ENCODE peak calls at places on chromosome 10, in six cellular contexts. One of them, this sample, is unnamed.
A peak's percentile ranks its signal among the peaks of the same experiment; 100 is the strongest.

GRCh38 chr10:59064759-59065498 is 111.5 kb upstream of the PHYHIPL start:
- DNase-seq in hepatocyte: no peak
- DNase-seq in activated naive CD4-positive, alpha-beta T cell treated with anti-CD3 and anti-CD28 coated beads, Interleukin-2, amount 50 U/mL, for 16 hours: no peak
- DNase-seq in ACHN: no peak
- DNase-seq in fibroblast of mammary gland: no peak
- DNase-seq in heart right ventricle: no peak
- DNase-seq in this sample: no peak

GRCh38 chr10:91590142-91590903 is 42.5 kb downstream of the PPP1R3C start:
- DNase-seq in ACHN: no peak
- DNase-seq in hepatocyte: peak; percentile 58
- DNase-seq in activated naive CD4-positive, alpha-beta T cell treated with anti-CD3 and anti-CD28 coated beads, Interleukin-2, amount 50 U/mL, for 16 hours: no peak
- DNase-seq in fibroblast of mammary gland: peak; percentile 89
- DNase-seq in heart right ventricle: peak; percentile 57
- DNase-seq in this sample: peak; percentile 78

GRCh38 chr10:8181496-8182174 is 127.1 kb downstream of the GATA3 start:
- DNase-seq in fibroblast of mammary gland: no peak
- DNase-seq in heart right ventricle: no peak
- DNase-seq in hepatocyte: peak; percentile 33
- DNase-seq in ACHN: no peak
- DNase-seq in activated naive CD4-positive, alpha-beta T cell treated with anti-CD3 and anti-CD28 coated beads, Interleukin-2, amount 50 U/mL, for 16 hours: no peak
- DNase-seq in this sample: no peak

GRCh38 chr10:49608925-49609282 is 1.2 kb upstream of the SLC18A3 start:
- DNase-seq in ACHN: no peak
- DNase-seq in heart right ventricle: no peak
- DNase-seq in activated naive CD4-positive, alpha-beta T cell treated with anti-CD3 and anti-CD28 coated beads, Interleukin-2, amount 50 U/mL, for 16 hours: no peak
- DNase-seq in fibroblast of mammary gland: no peak
- DNase-seq in hepatocyte: no peak
- DNase-seq in this sample: no peak

GRCh38 chr10:74078037-74078436 is 72.6 kb downstream of the AP3M1 start:
- DNase-seq in activated naive CD4-positive, alpha-beta T cell treated with anti-CD3 and anti-CD28 coated beads, Interleukin-2, amount 50 U/mL, for 16 hours: no peak
- DNase-seq in fibroblast of mammary gland: peak; percentile 45
- DNase-seq in ACHN: peak; percentile 83
- DNase-seq in heart right ventricle: no peak
- DNase-seq in hepatocyte: no peak
- DNase-seq in this sample: no peak

GRCh38 chr10:29703276-29703675 is 68.5 kb upstream of the SVIL start:
- DNase-seq in hepatocyte: peak; percentile 58
- DNase-seq in activated naive CD4-positive, alpha-beta T cell treated with anti-CD3 and anti-CD28 coated beads, Interleukin-2, amount 50 U/mL, for 16 hours: no peak
- DNase-seq in fibroblast of mammary gland: no peak
- DNase-seq in ACHN: no peak
- DNase-seq in heart right ventricle: no peak
- DNase-seq in this sample: peak; percentile 73

GRCh38 chr10:91340613-91341362 is 69.4 kb upstream of the HECTD2 start:
- DNase-seq in hepatocyte: no peak
- DNase-seq in activated naive CD4-positive, alpha-beta T cell treated with anti-CD3 and anti-CD28 coated beads, Interleukin-2, amount 50 U/mL, for 16 hours: no peak
- DNase-seq in fibroblast of mammary gland: peak; percentile 97
- DNase-seq in heart right ventricle: no peak
- DNase-seq in ACHN: no peak
- DNase-seq in this sample: no peak

GRCh38 chr10:78552261-78552811 is 516.4 kb upstream of the ZMIZ1 start:
- DNase-seq in fibroblast of mammary gland: peak; percentile 61
- DNase-seq in ACHN: no peak
- DNase-seq in hepatocyte: peak; percentile 37
- DNase-seq in heart right ventricle: peak; percentile 45
- DNase-seq in activated naive CD4-positive, alpha-beta T cell treated with anti-CD3 and anti-CD28 coated beads, Interleukin-2, amount 50 U/mL, for 16 hours: no peak
- DNase-seq in this sample: peak; percentile 87

GRCh38 chr10:119834188-119834587 is 38.5 kb downstream of the MCMBP start:
- DNase-seq in activated naive CD4-positive, alpha-beta T cell treated with anti-CD3 and anti-CD28 coated beads, Interleukin-2, amount 50 U/mL, for 16 hours: no peak
- DNase-seq in hepatocyte: no peak
- DNase-seq in ACHN: no peak
- DNase-seq in fibroblast of mammary gland: no peak
- DNase-seq in heart right ventricle: no peak
- DNase-seq in this sample: no peak

GRCh38 chr10:71409516-71410104 is 12.9 kb downstream of the CDH23 start:
- DNase-seq in heart right ventricle: no peak
- DNase-seq in hepatocyte: no peak
- DNase-seq in fibroblast of mammary gland: no peak
- DNase-seq in ACHN: no peak
- DNase-seq in activated naive CD4-positive, alpha-beta T cell treated with anti-CD3 and anti-CD28 coated beads, Interleukin-2, amount 50 U/mL, for 16 hours: no peak
- DNase-seq in this sample: no peak

GRCh38 chr10:17460732-17461131 is 6.3 kb upstream of the ST8SIA6 start:
- DNase-seq in ACHN: no peak
- DNase-seq in fibroblast of mammary gland: no peak
- DNase-seq in heart right ventricle: no peak
- DNase-seq in hepatocyte: no peak
- DNase-seq in activated naive CD4-positive, alpha-beta T cell treated with anti-CD3 and anti-CD28 coated beads, Interleukin-2, amount 50 U/mL, for 16 hours: no peak
- DNase-seq in this sample: no peak

GRCh38 chr10:116101616-116102015 is 171.4 kb downstream of the GFRA1 start:
- DNase-seq in fibroblast of mammary gland: peak; percentile 30
- DNase-seq in activated naive CD4-positive, alpha-beta T cell treated with anti-CD3 and anti-CD28 coated beads, Interleukin-2, amount 50 U/mL, for 16 hours: no peak
- DNase-seq in heart right ventricle: no peak
- DNase-seq in ACHN: no peak
- DNase-seq in hepatocyte: no peak
- DNase-seq in this sample: no peak

GRCh38 chr10:16919076-16919972 is 102.1 kb upstream of the RSU1 start:
- DNase-seq in hepatocyte: no peak
- DNase-seq in ACHN: no peak
- DNase-seq in activated naive CD4-positive, alpha-beta T cell treated with anti-CD3 and anti-CD28 coated beads, Interleukin-2, amount 50 U/mL, for 16 hours: no peak
- DNase-seq in heart right ventricle: no peak
- DNase-seq in fibroblast of mammary gland: no peak
- DNase-seq in this sample: no peak

GRCh38 chr10:29470355-29470705 is 164.4 kb downstream of the SVIL start:
- DNase-seq in activated naive CD4-positive, alpha-beta T cell treated with anti-CD3 and anti-CD28 coated beads, Interleukin-2, amount 50 U/mL, for 16 hours: no peak
- DNase-seq in fibroblast of mammary gland: peak; percentile 19
- DNase-seq in heart right ventricle: peak; percentile 42
- DNase-seq in hepatocyte: peak; percentile 44
- DNase-seq in ACHN: peak; percentile 14
- DNase-seq in this sample: peak; percentile 58

GRCh38 chr10:70190581-70190980 is 20.3 kb upstream of the SAR1A start:
- DNase-seq in ACHN: no peak
- DNase-seq in heart right ventricle: no peak
- DNase-seq in fibroblast of mammary gland: peak; percentile 43
- DNase-seq in activated naive CD4-positive, alpha-beta T cell treated with anti-CD3 and anti-CD28 coated beads, Interleukin-2, amount 50 U/mL, for 16 hours: no peak
- DNase-seq in hepatocyte: no peak
- DNase-seq in this sample: no peak

This sample was measured in ovary.